ENCODE peak calls at places on chromosomes 5 and 9, in five cellular contexts. G is stimulated activated CD8-positive, alpha-beta memory T cell treated with anti-CD3 and anti-CD28 coated beads, Interleukin-2, amount 100 ng/mL, for 48 hours; N is neuronal stem cell; Y is A549; E is SW 1271. T is an unnamed sample.

GRCh38 chr5:2207966-2208544 is 325.3 kb upstream of the IRX4 start:
- DNase-seq in N (no peak), E (no peak), G (no peak), Y (peak; percentile 34), T (no peak)

GRCh38 chr9:135906291-135907005 is 898 bp downstream of the CAMSAP1 start:
- DNase-seq in G (no peak), N (peak; percentile 23), E (no peak), Y (peak; percentile 33), T (no peak)

GRCh38 chr5:998975-999501 is 9.6 kb upstream of the NKD2 start:
- DNase-seq in N (no peak), Y (no peak), G (no peak), E (no peak), T (no peak)

GRCh38 chr9:95740217-95741004 is 135.1 kb upstream of the ERCC6L2 start:
- DNase-seq in G (no peak), E (no peak), Y (no peak), N (no peak), T (no peak)

GRCh38 chr5:61186634-61187033 is 24.4 kb upstream of the SMIM15 start:
- DNase-seq in N (no peak), E (no peak), G (no peak), Y (no peak), T (no peak)

GRCh38 chr9:29873579-29873978 is 2300.3 kb upstream of the C9orf72 start:
- DNase-seq in N (no peak), G (no peak), E (no peak), Y (no peak), T (no peak)

GRCh38 chr9:133379153-133380086 is 3.3 kb downstream of the STKLD1 start:
- DNase-seq in G (no peak), N (no peak), Y (no peak), E (no peak), T (no peak)

GRCh38 chr9:69027355-69028097 is 8.0 kb upstream of the FXN start:
- DNase-seq in N (peak; percentile 46), E (peak; percentile 6), G (no peak), Y (peak; percentile 64), T (peak; percentile 20)

GRCh38 chr5:71697967-71698366 is 21.1 kb upstream of the CARTPT start:
- DNase-seq in N (peak; percentile 24), Y (peak; percentile 27), E (no peak), G (no peak), T (no peak)

GRCh38 chr5:2658421-2658820 is 93.1 kb downstream of the IRX2 start:
- DNase-seq in G (no peak), Y (no peak), N (no peak), E (no peak), T (no peak)

GRCh38 chr9:117266855-117267497 is 147.9 kb downstream of the ASTN2 start:
- DNase-seq in G (no peak), E (no peak), Y (no peak), N (no peak), T (no peak)

GRCh38 chr5:113087994-113088519 is 111.5 kb downstream of the DCP2 start:
- DNase-seq in N (no peak), E (no peak), Y (no peak), G (no peak), T (no peak)

GRCh38 chr9:98118640-98119601 is at the start of gene TRIM14:
- DNase-seq in E (peak; percentile 75), G (peak; percentile 61), Y (peak; percentile 47), N (peak; percentile 32), T (peak; percentile 64)

GRCh38 chr9:14560194-14560593 is 133.0 kb downstream of the ZDHHC21 start:
- DNase-seq in N (no peak), G (no peak), Y (no peak), E (no peak), T (no peak)

GRCh38 chr5:145925353-145925752 is 11.0 kb upstream of the SH3RF2 start:
- DNase-seq in N (no peak), Y (peak; percentile 62), G (no peak), E (peak; percentile 72), T (no peak)

GRCh38 chr9:8140557-8140956 is 341.0 kb upstream of the DMAC1 start:
- DNase-seq in E (no peak), N (no peak), G (no peak), Y (no peak), T (no peak)

GRCh38 chr5:141514330-141515111 is 25.6 kb downstream of the PCDHGC5 start:
- DNase-seq in Y (no peak), G (no peak), E (no peak), N (no peak), T (no peak)

GRCh38 chr9:82604947-82605656 is 457.8 kb downstream of the RASEF start:
- DNase-seq in E (no peak), Y (no peak), G (no peak), N (no peak), T (no peak)

GRCh38 chr9:114893622-114894021 is 36.8 kb downstream of the TNFSF8 start:
- DNase-seq in Y (no peak), G (no peak), E (peak; percentile 61), N (no peak), T (no peak)

GRCh38 chr9:129437626-129438323 is 183.1 kb downstream of the C9orf50 start:
- DNase-seq in Y (no peak), E (no peak), G (no peak), N (no peak), T (no peak)

GRCh38 chr5:92409131-92409530 is 1026.0 kb upstream of the ARRDC3 start:
- DNase-seq in Y (no peak), E (no peak), G (no peak), N (no peak), T (no peak)

GRCh38 chr9:21994526-21994995 is at the start of gene CDKN2B-AS1:
- DNase-seq in N (no peak), G (peak; percentile 24), E (no peak), Y (no peak), T (peak; percentile 87)

GRCh38 chr9:15374825-15375224 is 47.9 kb upstream of the SNAPC3 start:
- DNase-seq in E (no peak), Y (no peak), N (no peak), G (no peak), T (no peak)

GRCh38 chr5:158423623-158424200 is 564.8 kb upstream of the CLINT1 start:
- DNase-seq in N (no peak), E (no peak), Y (no peak), G (no peak), T (no peak)

GRCh38 chr5:56269216-56269927 is 36.2 kb upstream of the ANKRD55 start:
- DNase-seq in E (peak; percentile 36), G (no peak), Y (peak; percentile 63), N (no peak), T (no peak)

GRCh38 chr9:74245871-74246552 is 251.1 kb upstream of the RORB start:
- DNase-seq in E (no peak), N (no peak), Y (no peak), G (no peak), T (no peak)

GRCh38 chr5:177996660-177997318 is 747 bp upstream of the PROP1 start:
- DNase-seq in Y (no peak), E (no peak), N (no peak), G (no peak), T (no peak)

GRCh38 chr9:111891910-111892499 is 4.6 kb upstream of the UGCG start:
- DNase-seq in Y (peak; percentile 52), E (no peak), N (no peak), G (no peak), T (no peak)

GRCh38 chr9:73149371-73150067 is 2.1 kb upstream of the ANXA1 start:
- DNase-seq in Y (peak; percentile 75), E (peak; percentile 74), N (no peak), G (no peak), T (no peak)

T was measured in NCI-H1048.